ENCODE peak calls at places on chromosomes 16 and 17, in six cellular contexts. T, Z, S, J, O and C are unnamed samples.

GRCh38 chr17:56292010-56292409 is 138.7 kb downstream of the ANKFN1 start:
- DNase-seq in T (no peak), Z (no peak), S (no peak), J (no peak), O (no peak), C (no peak)

GRCh38 chr17:79789943-79790804 is 6.7 kb downstream of the CBX8 start:
- DNase-seq in T (no peak), Z (no peak), S (peak; percentile 83), J (no peak), O (peak; percentile 72), C (no peak)

GRCh38 chr17:79466562-79467350 is 144.1 kb downstream of the RBFOX3 start:
- DNase-seq in T (no peak), Z (no peak), S (no peak), J (no peak), O (no peak), C (no peak)

GRCh38 chr16:4506450-4506849 is 30.3 kb downstream of the HMOX2 start:
- DNase-seq in T (peak; percentile 39), Z (peak; percentile 39), S (peak; percentile 58), J (no peak), O (peak; percentile 51), C (peak; percentile 59)

GRCh38 chr17:77323413-77324171 is 182.8 kb downstream of the SEC14L1 start:
- DNase-seq in T (no peak), Z (no peak), S (peak; percentile 77), J (no peak), O (peak; percentile 10), C (no peak)

GRCh38 chr16:86566601-86566965 is at the start of gene FOXC2:
- DNase-seq in T (no peak), Z (no peak), S (peak; percentile 68), J (no peak), O (peak; percentile 93), C (no peak)

GRCh38 chr17:27315322-27315721 is 21.4 kb downstream of the WSB1 start:
- DNase-seq in T (no peak), Z (no peak), S (no peak), J (no peak), O (no peak), C (no peak)

GRCh38 chr17:38715216-38715943 is 10.3 kb downstream of the MLLT6 start:
- DNase-seq in T (no peak), Z (no peak), S (no peak), J (no peak), O (no peak), C (no peak)

GRCh38 chr17:34858941-34859562 is 102.2 kb downstream of the CCT6B start:
- DNase-seq in T (no peak), Z (no peak), S (no peak), J (no peak), O (no peak), C (no peak)

GRCh38 chr16:56246051-56246817 is 54.9 kb downstream of the GNAO1 start:
- DNase-seq in T (no peak), Z (no peak), S (no peak), J (peak; percentile 38), O (no peak), C (peak; percentile 18)

GRCh38 chr16:49855822-49856740 is at the start of gene ZNF423:
- DNase-seq in T (no peak), Z (no peak), S (no peak), J (no peak), O (peak; percentile 44), C (no peak)

GRCh38 chr17:2435181-2435741 is 34.4 kb upstream of the MNT start:
- DNase-seq in T (no peak), Z (no peak), S (no peak), J (no peak), O (peak; percentile 61), C (no peak)

DNA sequence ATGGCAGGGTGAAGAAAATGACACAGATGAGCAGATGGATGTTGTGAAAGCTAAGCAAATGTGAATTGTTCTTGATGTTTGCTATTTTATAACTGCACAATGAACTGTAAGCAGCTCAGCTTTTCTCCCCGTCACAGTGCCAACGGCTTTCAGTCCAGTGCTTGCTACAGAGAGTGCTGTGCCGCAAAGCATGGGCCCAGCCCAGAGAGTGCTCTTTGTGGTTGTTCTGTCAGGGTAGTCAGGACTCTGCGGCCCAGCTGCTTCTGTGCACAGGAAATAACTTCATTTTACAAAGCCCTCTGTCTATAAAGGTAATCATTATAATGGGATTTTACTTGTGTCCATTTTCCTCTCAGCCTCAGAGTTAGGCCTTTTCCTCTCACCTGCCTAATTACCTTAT is 39.1 kb downstream of the CDRT15 start:
- DNase-seq in T (no peak), Z (no peak), S (no peak), J (no peak), O (no peak), C (no peak)
- TF ChIP-seq ATF3 in T (no peak), Z (no peak), S (no peak), J (no peak), O (no peak), C (no peak)

GRCh38 chr17:7886227-7887037 is 2.2 kb upstream of the CHD3 start:
- DNase-seq in T (no peak), Z (no peak), S (no peak), J (no peak), O (peak; percentile 46), C (no peak)

GRCh38 chr17:7887038-7887481 is 1.5 kb upstream of the CHD3 start:
- DNase-seq in T (no peak), Z (no peak), S (no peak), J (no peak), O (no peak), C (no peak)

GRCh38 chr17:7887482-7888183 is 956 bp upstream of the CHD3 start:
- DNase-seq in T (peak; percentile 84), Z (peak; percentile 75), S (peak; percentile 87), J (no peak), O (peak; percentile 79), C (peak; percentile 66)

GRCh38 chr17:7888184-7888920 is at the start of gene CHD3:
- DNase-seq in T (no peak), Z (no peak), S (no peak), J (no peak), O (no peak), C (no peak)

DNA sequence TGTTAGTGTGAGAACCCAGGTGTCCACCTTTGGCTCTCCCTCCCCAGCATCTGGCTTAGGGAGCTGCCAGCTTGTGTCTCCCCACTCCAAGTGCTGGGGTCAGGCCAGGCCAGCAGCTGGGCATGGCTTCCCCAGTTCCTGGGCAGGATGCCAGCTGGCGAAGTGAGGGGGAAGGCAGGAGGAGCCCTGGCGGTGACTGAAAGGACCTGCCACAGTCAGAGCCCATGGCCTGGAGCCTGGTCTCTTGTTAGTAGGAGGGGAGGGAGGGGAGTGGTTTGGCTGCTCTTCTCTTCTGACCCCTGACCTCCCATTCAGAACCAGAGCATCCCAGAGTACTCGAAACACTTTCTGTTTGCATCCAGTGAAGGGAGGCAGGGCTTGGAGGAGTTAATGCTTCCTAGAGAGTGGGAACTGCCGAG is 586 bp downstream of the CHD3 start:
- DNase-seq in T (peak; percentile 74), Z (no peak), S (no peak), J (no peak), O (peak; percentile 55), C (peak; percentile 85)
- TF ChIP-seq ATF3 in T (no peak), Z (no peak), S (no peak), J (no peak), O (no peak), C (no peak)

DNA sequence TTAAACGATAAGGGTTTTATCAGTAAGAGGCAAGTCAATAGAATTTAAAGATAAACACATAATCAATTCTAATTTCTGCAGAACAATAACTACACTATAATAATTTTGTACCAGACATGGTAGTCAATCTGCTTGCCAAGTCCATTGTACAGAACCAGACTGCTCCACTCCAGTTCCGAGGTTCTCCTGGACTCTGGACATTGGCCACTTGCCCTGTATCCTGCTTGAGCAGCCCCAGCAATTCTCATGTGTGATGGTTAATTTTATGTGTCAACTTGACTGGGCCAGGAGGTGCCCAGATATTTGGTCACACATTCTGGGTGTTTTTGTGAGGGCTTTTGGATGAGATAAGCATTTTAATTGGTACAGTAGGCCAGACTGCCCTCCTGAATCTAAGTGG is 384.6 kb downstream of the SLC39A11 start:
- DNase-seq in T (no peak), Z (no peak), S (no peak), J (no peak), O (no peak), C (no peak)
- TF ChIP-seq ATF3 in T (no peak), Z (no peak), S (no peak), J (no peak), O (no peak), C (no peak)

DNA sequence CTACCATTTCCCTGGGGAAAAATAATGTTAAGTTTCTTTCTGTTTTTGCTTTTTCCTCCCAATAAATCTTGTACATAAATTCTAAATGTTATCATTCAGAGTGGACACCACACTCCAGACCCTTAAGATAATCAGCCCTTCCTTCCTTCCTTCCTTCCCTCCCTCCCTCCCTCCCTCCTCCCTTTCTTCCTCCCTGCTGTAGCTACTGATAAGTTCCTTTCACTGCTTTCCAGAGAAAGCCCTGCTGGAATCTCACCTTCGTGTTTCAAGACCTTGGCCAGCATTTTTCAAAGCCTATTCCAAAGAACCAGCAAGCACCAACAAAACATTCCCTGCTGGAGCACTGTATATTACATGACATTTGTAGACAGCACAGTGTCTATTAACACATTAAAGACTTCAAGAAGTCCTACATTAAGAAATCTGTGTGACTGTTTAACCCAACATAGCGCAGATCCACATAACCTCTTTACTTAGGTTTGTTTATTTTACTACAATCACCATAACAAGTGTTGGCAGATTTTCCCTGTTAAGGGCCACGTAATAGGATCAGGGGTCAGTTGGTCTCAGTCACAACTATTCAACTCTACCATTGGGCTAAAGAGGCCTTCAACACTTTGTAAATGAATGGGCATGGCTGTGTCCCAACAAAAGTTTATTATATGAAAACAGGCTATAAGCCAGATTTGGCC is 51.5 kb upstream of the ADORA2B start:
- DNase-seq in T (no peak), Z (no peak), S (no peak), J (no peak), O (no peak), C (no peak)
- TF ChIP-seq ATF3 in T (no peak), Z (no peak), S (no peak), J (no peak), O (no peak), C (no peak)

GRCh38 chr17:8673621-8674020 is 43.1 kb upstream of the MYH10 start:
- DNase-seq in T (no peak), Z (no peak), S (no peak), J (no peak), O (no peak), C (no peak)

GRCh38 chr17:8670486-8670885 is 40.0 kb upstream of the MYH10 start:
- DNase-seq in T (no peak), Z (no peak), S (no peak), J (no peak), O (no peak), C (no peak)

GRCh38 chr17:8674344-8675305 is 44.1 kb upstream of the MYH10 start:
- DNase-seq in T (no peak), Z (no peak), S (no peak), J (no peak), O (peak; percentile 36), C (no peak)

GRCh38 chr17:8675306-8675705 is 44.8 kb upstream of the MYH10 start:
- DNase-seq in T (no peak), Z (no peak), S (no peak), J (no peak), O (no peak), C (no peak)

DNA sequence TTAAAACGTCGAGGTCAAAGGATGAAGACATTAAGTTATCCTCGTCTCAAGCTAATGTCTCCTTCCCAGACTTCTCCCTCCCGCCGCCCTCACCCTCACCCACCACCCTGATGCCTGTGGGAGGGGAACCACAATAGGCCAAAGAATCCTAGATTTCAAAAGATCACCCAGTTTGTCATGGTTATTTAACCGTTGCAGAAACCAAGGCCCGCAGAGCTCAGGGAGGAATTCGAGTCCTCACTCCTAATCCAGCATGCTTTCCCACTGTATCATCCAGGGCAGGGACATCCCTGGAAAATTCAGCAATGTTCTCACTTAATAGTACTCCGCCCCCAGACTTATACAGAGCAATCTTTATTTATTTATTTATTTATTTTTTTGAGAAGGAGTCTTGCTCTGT is 41.8 kb upstream of the MYH10 start:
- DNase-seq in T (no peak), Z (no peak), S (no peak), J (no peak), O (no peak), C (no peak)
- TF ChIP-seq ATF3 in T (no peak), Z (no peak), S (no peak), J (no peak), O (no peak), C (no peak)